ENCODE peak calls at places on chromosome 4, in eight cellular contexts. N, G, V, T, L, X, E and F are unnamed samples.

GRCh38 chr4:68744368-68744767 is 71.4 kb upstream of the UGT2B10 start:
- DNase-seq in L (no peak), X (no peak), V (no peak), T (no peak), E (no peak), G (no peak), N (no peak), F (no peak)

GRCh38 chr4:79913581-79913980 is 159.4 kb downstream of the ANTXR2 start:
- DNase-seq in V (no peak), G (no peak), N (no peak), L (no peak), E (peak), X (no peak), T (no peak), F (no peak)

GRCh38 chr4:127284236-127284635 is 348.5 kb upstream of the INTU start:
- DNase-seq in V (no peak), X (peak), T (no peak), N (no peak), E (peak), G (no peak), L (no peak), F (no peak)

GRCh38 chr4:56764775-56765174 is 56.7 kb downstream of the SPINK2 start:
- DNase-seq in G (no peak), V (peak), T (no peak), N (no peak), X (peak), L (no peak), E (no peak), F (no peak)

GRCh38 chr4:94516067-94516466 is 64.3 kb downstream of the PDLIM5 start:
- DNase-seq in N (no peak), V (no peak), T (no peak), E (no peak), X (peak), G (no peak), L (peak), F (no peak)

GRCh38 chr4:47654972-47655693 is 170.1 kb downstream of the ATP10D start:
- DNase-seq in G (no peak), T (no peak), E (no peak), V (no peak), N (no peak), X (no peak), L (no peak), F (no peak)

GRCh38 chr4:14667624-14668295 is 334.5 kb upstream of the CPEB2 start:
- DNase-seq in G (no peak), X (peak), T (no peak), V (no peak), E (no peak), L (no peak), N (no peak), F (no peak)

GRCh38 chr4:169158860-169159259 is 111.9 kb downstream of the SH3RF1 start:
- DNase-seq in E (no peak), N (no peak), G (no peak), X (no peak), L (no peak), V (no peak), T (no peak), F (no peak)

GRCh38 chr4:189126040-189126439 is 814.6 kb upstream of the FRG1 start:
- DNase-seq in V (no peak), X (no peak), G (no peak), L (no peak), N (no peak), T (no peak), E (no peak), F (no peak)

DNA sequence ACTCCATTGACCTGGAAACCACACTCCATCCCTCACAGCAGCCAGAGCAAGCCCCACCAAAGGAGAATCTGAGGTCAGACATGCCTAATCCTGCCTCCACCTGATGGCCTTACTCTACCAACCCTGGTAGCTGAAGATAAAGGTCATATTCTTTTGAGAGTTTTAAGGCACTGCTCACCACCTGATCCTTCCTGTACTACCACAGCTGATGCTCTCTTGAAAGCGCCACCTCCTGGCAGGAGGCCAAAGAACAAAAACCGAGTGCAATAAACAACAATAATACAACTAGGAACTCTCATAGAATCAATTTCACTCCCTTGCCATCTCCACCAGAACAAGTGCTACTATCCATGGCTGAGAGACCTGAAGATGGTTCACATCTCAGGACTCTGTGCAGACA is 301.6 kb downstream of the NAF1 start:
- DNase-seq in N (no peak), X (no peak), T (no peak), V (no peak), L (no peak), G (no peak), E (no peak), F (no peak)
- TF ChIP-seq CTCF in N (no peak), X (no peak), T (no peak), V (no peak), L (peak), G (no peak), E (no peak), F (no peak)

GRCh38 chr4:2416564-2417195 is 1.8 kb downstream of the ZFYVE28 start:
- DNase-seq in E (no peak), G (no peak), N (peak), T (peak), L (no peak), X (no peak), V (no peak), F (no peak)
- TF ChIP-seq CTCF in E (no peak), G (no peak), N (no peak), T (no peak), L (no peak), X (no peak), V (no peak), F (no peak)

GRCh38 chr4:161256716-161257115 is 907.1 kb downstream of the FSTL5 start:
- DNase-seq in L (peak), E (no peak), G (no peak), N (no peak), V (no peak), X (peak), T (no peak), F (no peak)
- TF ChIP-seq CTCF in L (peak), E (peak), G (no peak), N (peak), V (peak), X (peak), T (no peak), F (peak)

GRCh38 chr4:91653067-91653466 is 650.7 kb upstream of the GRID2 start:
- DNase-seq in G (no peak), X (no peak), V (no peak), L (no peak), E (no peak), T (no peak), N (no peak), F (no peak)
- TF ChIP-seq CTCF in G (no peak), X (no peak), V (no peak), L (no peak), E (no peak), T (no peak), N (no peak), F (no peak)

DNA sequence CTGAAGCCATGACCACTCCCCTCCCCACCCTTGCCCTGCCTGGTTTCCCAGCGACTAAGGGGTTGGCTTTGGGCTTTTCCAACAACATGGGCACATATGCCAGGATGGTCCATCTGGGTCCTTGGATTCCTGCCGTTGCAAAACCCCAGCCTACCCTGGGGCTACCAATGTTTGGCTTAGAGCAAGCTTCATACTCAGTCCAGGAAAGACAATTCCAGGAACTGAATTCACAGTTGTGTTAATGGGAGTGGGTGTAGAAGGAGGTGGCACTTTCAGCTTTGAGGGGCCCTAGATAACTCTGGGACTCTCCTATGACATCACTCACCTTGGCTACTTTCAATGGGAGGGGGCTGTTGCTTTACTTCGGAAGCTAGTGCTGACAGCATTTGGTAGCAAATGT is 9.0 kb downstream of the FGFBP1 start:
- DNase-seq in V (no peak), E (no peak), L (no peak), X (no peak), N (no peak), G (no peak), T (no peak), F (no peak)
- TF ChIP-seq CTCF in V (no peak), E (no peak), L (no peak), X (no peak), N (no peak), G (no peak), T (no peak), F (no peak)